ENCODE peak calls at places on chromosomes 1 and 21, in five cellular contexts. One of them, this sample, is unnamed.

GRCh38 chr1:64663654-64664053 is 81.2 kb upstream of the RAVER2 start:
- DNase-seq in HepG2: peak; percentile 27
- DNase-seq in GM12878: no peak
- DNase-seq in SK-N-SH: peak; percentile 42
- DNase-seq in K562: peak; percentile 25
- DNase-seq in this sample: peak; percentile 52

GRCh38 chr1:23577056-23577985 is 18.0 kb upstream of the ID3 start:
- DNase-seq in HepG2: peak; percentile 79
- DNase-seq in GM12878: peak; percentile 92
- DNase-seq in SK-N-SH: no peak
- DNase-seq in K562: peak; percentile 53
- DNase-seq in this sample: no peak

GRCh38 chr1:160799641-160800040 is 3.7 kb downstream of the LY9 start:
- DNase-seq in HepG2: no peak
- DNase-seq in GM12878: no peak
- DNase-seq in SK-N-SH: no peak
- DNase-seq in K562: no peak
- DNase-seq in this sample: no peak

GRCh38 chr1:151130837-151131586 is 15.4 kb downstream of the SEMA6C start:
- DNase-seq in HepG2: no peak
- DNase-seq in GM12878: peak; percentile 39
- DNase-seq in SK-N-SH: peak; percentile 31
- DNase-seq in K562: peak; percentile 10
- DNase-seq in this sample: peak; percentile 87

GRCh38 chr1:228256626-228257375 is 49.0 kb downstream of the OBSCN start:
- DNase-seq in HepG2: no peak
- DNase-seq in GM12878: no peak
- DNase-seq in SK-N-SH: no peak
- DNase-seq in K562: no peak
- DNase-seq in this sample: no peak

GRCh38 chr1:155178441-155179106 is 4.9 kb downstream of the TRIM46 start:
- DNase-seq in HepG2: no peak
- DNase-seq in GM12878: no peak
- DNase-seq in SK-N-SH: no peak
- DNase-seq in K562: peak; percentile 41
- DNase-seq in this sample: no peak

GRCh38 chr1:935751-936231 is 12.1 kb downstream of the SAMD11 start:
- DNase-seq in HepG2: no peak
- DNase-seq in GM12878: no peak
- DNase-seq in SK-N-SH: peak; percentile 94
- DNase-seq in K562: peak; percentile 65
- DNase-seq in this sample: no peak

GRCh38 chr1:85801520-85801919 is 93.3 kb upstream of the ZNHIT6 start:
- DNase-seq in HepG2: no peak
- DNase-seq in GM12878: no peak
- DNase-seq in SK-N-SH: no peak
- DNase-seq in K562: no peak
- DNase-seq in this sample: no peak

GRCh38 chr1:100614570-100614969 is 76.6 kb downstream of the GPR88 start:
- DNase-seq in HepG2: no peak
- DNase-seq in GM12878: no peak
- DNase-seq in SK-N-SH: no peak
- DNase-seq in K562: no peak
- DNase-seq in this sample: no peak

GRCh38 chr1:36350659-36351171 is 27.3 kb upstream of the EVA1B start:
- DNase-seq in HepG2: no peak
- DNase-seq in GM12878: no peak
- DNase-seq in SK-N-SH: no peak
- DNase-seq in K562: no peak
- DNase-seq in this sample: no peak

GRCh38 chr1:94418664-94419655 is 771 bp downstream of the ABCD3 start:
- DNase-seq in HepG2: no peak
- DNase-seq in GM12878: no peak
- DNase-seq in SK-N-SH: peak; percentile 72
- DNase-seq in K562: no peak
- DNase-seq in this sample: no peak

GRCh38 chr1:204480515-204480914 is 14.1 kb downstream of the PIK3C2B start:
- DNase-seq in HepG2: no peak
- DNase-seq in GM12878: no peak
- DNase-seq in SK-N-SH: no peak
- DNase-seq in K562: no peak
- DNase-seq in this sample: no peak

DNA sequence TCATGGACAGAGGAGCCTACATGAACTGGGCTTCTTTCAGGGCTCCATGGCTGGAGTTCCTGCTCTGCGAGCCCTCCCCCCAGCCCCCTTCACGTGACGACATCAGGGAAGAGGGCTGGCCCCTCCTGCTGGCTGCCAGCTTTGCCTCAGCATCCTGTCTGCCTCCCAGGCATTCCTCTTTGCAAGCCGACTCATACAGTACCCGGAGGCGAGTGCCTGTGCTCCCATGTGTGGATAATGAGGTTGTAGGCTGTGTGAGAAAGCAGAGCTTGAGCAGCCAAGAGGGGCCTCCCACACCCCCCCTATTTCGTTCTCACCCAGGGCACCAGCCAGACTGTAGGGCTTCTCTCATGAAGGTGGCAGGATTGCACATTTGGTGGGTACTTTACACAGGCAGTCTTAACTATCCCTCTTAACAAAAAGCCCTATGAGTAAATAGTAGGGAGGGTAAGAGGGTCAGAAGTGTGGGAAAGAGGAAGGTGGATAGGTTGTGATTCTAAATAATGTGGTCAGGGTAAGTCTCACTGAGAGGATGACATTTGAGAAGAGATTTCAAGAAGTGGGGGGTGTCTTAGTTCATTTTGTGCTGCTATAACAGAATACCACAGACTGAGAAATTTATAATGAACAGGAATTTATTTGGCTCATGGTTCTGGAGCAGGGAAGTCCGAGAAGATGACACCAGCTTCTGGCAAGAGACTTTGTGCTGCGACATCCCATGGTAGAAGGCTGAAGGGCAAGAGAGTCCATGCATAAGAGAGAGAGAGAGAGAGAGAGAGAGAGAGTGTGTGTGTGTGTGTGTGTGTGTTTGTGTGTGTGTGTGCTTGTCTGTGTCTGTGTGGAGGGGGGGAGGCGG is 113.5 kb downstream of the OMA1 start:
- DNase-seq in HepG2: no peak
- DNase-seq in GM12878: peak; percentile 17
- DNase-seq in SK-N-SH: peak; percentile 68
- DNase-seq in K562: no peak
- DNase-seq in this sample: peak; percentile 70
- TF ChIP-seq YY1 in HepG2: no peak
- TF ChIP-seq YY1 in GM12878: no peak
- TF ChIP-seq YY1 in SK-N-SH: no peak
- TF ChIP-seq YY1 in K562: no peak
- TF ChIP-seq YY1 in this sample: peak; percentile 24

GRCh38 chr21:17780539-17780938 is 38.6 kb downstream of the C21orf91 start:
- DNase-seq in HepG2: no peak
- DNase-seq in GM12878: peak; percentile 95
- DNase-seq in SK-N-SH: no peak
- DNase-seq in K562: no peak
- DNase-seq in this sample: no peak

GRCh38 chr21:17777321-17777720 is 41.8 kb downstream of the C21orf91 start:
- DNase-seq in HepG2: no peak
- DNase-seq in GM12878: no peak
- DNase-seq in SK-N-SH: no peak
- DNase-seq in K562: no peak
- DNase-seq in this sample: no peak

GRCh38 chr21:17781524-17781923 is 37.6 kb downstream of the C21orf91 start:
- DNase-seq in HepG2: no peak
- DNase-seq in GM12878: no peak
- DNase-seq in SK-N-SH: no peak
- DNase-seq in K562: no peak
- DNase-seq in this sample: no peak

GRCh38 chr21:17779486-17779885 is 39.7 kb downstream of the C21orf91 start:
- DNase-seq in HepG2: no peak
- DNase-seq in GM12878: no peak
- DNase-seq in SK-N-SH: no peak
- DNase-seq in K562: no peak
- DNase-seq in this sample: no peak

DNA sequence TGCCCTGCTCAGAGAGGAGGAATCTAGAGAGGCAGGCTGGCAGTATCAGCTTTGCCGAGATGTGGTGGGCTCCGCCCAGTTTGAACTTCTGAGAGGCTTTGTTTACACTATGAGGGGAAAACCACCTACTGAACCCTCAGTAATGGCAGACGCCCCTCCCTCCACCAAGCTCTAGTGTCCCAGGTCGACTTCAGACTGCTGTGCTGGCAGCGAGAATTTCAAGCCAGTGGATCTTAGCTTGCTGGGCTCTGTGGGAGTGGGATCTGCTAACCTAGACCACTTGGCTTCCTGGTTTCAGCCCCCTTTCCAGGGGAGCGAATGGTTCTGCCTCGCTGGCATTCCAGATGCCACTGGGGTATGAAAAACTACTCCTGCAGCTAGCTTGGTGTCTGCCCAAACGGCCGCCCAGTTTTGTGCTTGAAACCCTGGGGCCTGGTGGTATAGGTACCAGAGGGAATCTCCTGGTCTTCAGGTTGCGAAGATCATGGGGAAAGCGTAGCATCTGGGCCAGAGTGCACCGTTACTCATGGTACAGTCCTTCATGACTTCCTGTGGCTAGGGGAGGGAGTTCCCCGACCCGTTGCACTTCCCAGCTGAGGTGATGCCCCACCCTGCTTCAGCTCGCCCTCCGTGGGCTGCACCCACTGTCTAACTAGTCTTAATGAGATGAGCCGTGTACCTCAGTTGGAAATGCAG is 43.6 kb downstream of the C21orf91 start:
- DNase-seq in HepG2: peak; percentile 22
- DNase-seq in GM12878: peak; percentile 63
- DNase-seq in SK-N-SH: no peak
- DNase-seq in K562: no peak
- DNase-seq in this sample: no peak
- TF ChIP-seq TAF1 in HepG2: no peak
- TF ChIP-seq TAF1 in GM12878: no peak
- TF ChIP-seq TAF1 in SK-N-SH: no peak
- TF ChIP-seq TAF1 in K562: no peak
- TF ChIP-seq TAF1 in this sample: no peak

DNA sequence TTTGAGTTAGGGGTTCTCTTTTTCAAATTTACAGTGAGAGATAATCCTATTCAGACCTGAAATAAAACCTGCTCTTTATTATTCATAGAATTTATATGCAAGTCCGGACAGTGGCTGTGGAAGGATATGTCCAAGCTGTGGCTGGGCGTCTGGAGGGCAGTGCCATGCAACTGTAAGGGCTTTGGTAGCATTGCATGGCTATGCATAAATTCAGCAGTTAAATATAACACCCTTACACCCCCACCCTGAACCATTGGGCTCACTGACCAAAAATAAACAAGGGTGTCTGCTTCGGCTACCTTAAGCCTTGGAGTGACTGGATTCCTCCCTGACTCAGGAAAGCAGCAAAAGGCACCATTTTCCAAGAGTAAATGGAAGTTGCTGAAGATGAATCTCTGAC is 5.4 kb downstream of the CHTOP start:
- DNase-seq in HepG2: no peak
- DNase-seq in GM12878: no peak
- DNase-seq in SK-N-SH: no peak
- DNase-seq in K562: no peak
- DNase-seq in this sample: no peak
- TF ChIP-seq YY1 in HepG2: no peak
- TF ChIP-seq YY1 in GM12878: no peak
- TF ChIP-seq YY1 in SK-N-SH: no peak
- TF ChIP-seq YY1 in K562: no peak
- TF ChIP-seq YY1 in this sample: no peak

DNA sequence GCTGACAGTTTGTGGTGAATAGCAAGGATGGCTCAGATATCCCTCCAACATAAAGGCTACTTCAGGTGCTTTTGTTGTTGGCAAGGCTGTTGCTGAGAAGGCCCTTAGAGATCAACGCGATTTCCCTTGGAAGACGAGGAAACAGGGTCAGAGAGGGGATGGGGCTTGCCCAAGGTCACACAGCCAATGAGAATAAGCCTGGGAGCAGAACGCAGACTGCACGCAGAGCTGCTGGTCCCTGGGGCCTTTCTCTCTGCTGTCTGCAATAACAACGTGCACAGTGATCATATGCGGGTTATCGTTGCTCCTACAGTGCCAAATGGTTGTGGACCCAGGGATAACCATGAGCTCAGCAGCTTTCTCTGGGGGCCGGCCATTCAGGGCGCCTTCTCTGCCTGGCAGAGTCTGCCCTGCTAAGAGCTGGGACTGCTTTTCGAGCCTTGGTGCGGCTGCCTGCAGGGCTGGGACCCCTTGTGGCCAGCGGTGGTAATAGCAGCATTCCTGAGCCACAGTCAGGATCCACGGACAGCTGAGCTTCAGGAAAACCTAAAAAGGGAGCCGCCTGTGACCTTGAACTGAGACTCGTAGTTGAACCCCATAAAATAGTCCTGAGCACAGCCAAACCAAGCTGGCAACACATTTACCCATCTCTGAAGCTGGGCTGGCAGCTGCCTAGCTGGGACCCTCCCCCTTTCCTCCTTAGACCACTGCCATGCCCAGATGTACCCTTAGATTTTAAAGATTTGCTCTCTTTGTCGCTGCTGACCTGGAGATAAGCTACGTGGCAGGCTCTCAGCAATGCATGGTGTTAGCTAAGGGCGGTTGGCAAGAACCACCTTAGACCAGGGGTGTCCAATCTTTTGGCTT is 39.8 kb downstream of the HTR6 start:
- DNase-seq in HepG2: peak; percentile 53
- DNase-seq in GM12878: no peak
- DNase-seq in SK-N-SH: peak; percentile 84
- DNase-seq in K562: peak; percentile 84
- DNase-seq in this sample: peak; percentile 95
- TF ChIP-seq TAF1 in HepG2: no peak
- TF ChIP-seq TAF1 in GM12878: no peak
- TF ChIP-seq TAF1 in SK-N-SH: no peak
- TF ChIP-seq TAF1 in K562: no peak
- TF ChIP-seq TAF1 in this sample: peak; percentile 24

DNA sequence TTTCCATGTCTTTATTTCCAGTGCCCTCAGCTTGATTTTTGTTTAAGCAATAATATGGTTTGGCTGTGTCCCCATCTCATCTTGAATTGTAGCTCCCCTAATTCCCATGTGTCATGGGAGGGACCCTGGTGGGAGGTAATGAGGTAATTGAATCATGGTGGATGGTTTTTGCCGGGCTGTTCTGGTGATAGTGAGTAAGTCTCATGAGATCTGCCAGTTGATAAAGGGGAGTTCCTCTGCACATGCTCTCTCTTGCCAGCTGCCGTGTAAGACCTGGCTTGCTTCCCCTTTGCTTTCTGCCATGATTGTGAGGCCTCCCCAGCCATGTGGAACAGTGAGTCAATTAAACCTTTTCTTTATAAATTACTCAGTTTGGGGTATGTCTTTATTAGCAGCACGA is 559.6 kb upstream of the ADAMTS5 start:
- DNase-seq in HepG2: no peak
- DNase-seq in GM12878: no peak
- DNase-seq in SK-N-SH: no peak
- DNase-seq in K562: no peak
- DNase-seq in this sample: no peak
- TF ChIP-seq YY1 in HepG2: no peak
- TF ChIP-seq YY1 in GM12878: no peak
- TF ChIP-seq YY1 in SK-N-SH: no peak
- TF ChIP-seq YY1 in K562: no peak
- TF ChIP-seq YY1 in this sample: no peak

DNA sequence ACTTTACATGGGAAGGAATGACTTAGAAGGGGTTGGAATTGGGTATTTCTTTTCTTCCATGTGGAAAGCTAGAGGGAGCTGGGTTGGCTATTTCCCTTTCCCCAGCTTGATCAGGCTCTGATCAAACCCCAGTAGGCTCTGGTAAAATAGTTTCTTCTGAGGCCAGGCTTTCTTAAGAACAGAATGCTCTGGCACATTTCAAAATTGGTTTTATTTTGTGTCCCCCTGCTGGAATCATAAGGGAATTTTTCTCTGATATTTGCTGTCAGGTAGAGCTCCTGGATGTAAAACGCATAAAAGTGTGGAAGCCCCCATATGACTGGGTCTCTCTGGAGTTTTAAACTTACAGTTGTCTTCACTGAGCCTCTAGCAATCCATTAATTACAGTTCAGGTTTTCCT is 17.1 kb upstream of the APOBEC4 start:
- DNase-seq in HepG2: no peak
- DNase-seq in GM12878: no peak
- DNase-seq in SK-N-SH: no peak
- DNase-seq in K562: no peak
- DNase-seq in this sample: no peak
- TF ChIP-seq TAF1 in HepG2: no peak
- TF ChIP-seq TAF1 in GM12878: no peak
- TF ChIP-seq TAF1 in SK-N-SH: no peak
- TF ChIP-seq TAF1 in K562: no peak
- TF ChIP-seq TAF1 in this sample: no peak